ENCODE peak calls at places on chromosome 15, in six cellular contexts. B, T, O, K, C and W are unnamed samples. For H3K27me3 and H3K4me1, the result is how much of the 10 kb centered on the place peaks cover.

GRCh38 chr15:28861031-28861534 is 12.6 kb upstream of the GOLGA6L7 start:
- DNase-seq in C (no peak), B (no peak), O (no peak), K (no peak), T (peak), W (no peak)

GRCh38 chr15:95134306-95135100 is 903.1 kb downstream of the MCTP2 start:
- DNase-seq in K (no peak), O (no peak), T (no peak), B (no peak), C (no peak), W (no peak)

GRCh38 chr15:60328852-60329443 is 68.8 kb downstream of the ANXA2 start:
- DNase-seq in B (no peak), K (peak), C (peak), T (peak), O (peak), W (peak)

GRCh38 chr15:62059818-62060115 is 480 bp downstream of the VPS13C start:
- DNase-seq in C (peak), T (no peak), B (peak), O (no peak), K (peak), W (peak)

GRCh38 chr15:79956354-79956939 is 14.5 kb downstream of the BCL2A1 start:
- DNase-seq in K (no peak), C (no peak), T (no peak), O (no peak), B (no peak), W (no peak)

GRCh38 chr15:71252036-71252898 is 137.0 kb downstream of the THSD4 start:
- DNase-seq in C (no peak), K (no peak), B (no peak), O (no peak), T (no peak), W (no peak)

GRCh38 chr15:82532383-82532990 is 7.8 kb downstream of the RPS17 start:
- DNase-seq in T (no peak), B (no peak), O (no peak), C (no peak), K (no peak), W (no peak)

GRCh38 chr15:40736575-40736974 is 18.5 kb downstream of the RMDN3 start:
- DNase-seq in C (no peak), T (no peak), O (no peak), B (no peak), K (no peak), W (no peak)

GRCh38 chr15:79769081-79769481 is 127.7 kb downstream of the MTHFS start:
- DNase-seq in T (peak), K (no peak), B (no peak), C (no peak), O (no peak), W (no peak)

GRCh38 chr15:63276342-63277043 is 912 bp upstream of the APH1B start:
- DNase-seq in C (no peak), K (no peak), B (no peak), O (no peak), T (no peak), W (no peak)

GRCh38 chr15:35141743-35142356 is 56.8 kb upstream of the NANOGP8 start:
- DNase-seq in B (no peak), K (no peak), C (no peak), O (no peak), T (no peak), W (no peak)

GRCh38 chr15:66698318-66698961 is 3.6 kb upstream of the SMAD6 start:
- DNase-seq in B (no peak), C (peak), K (peak), O (peak), T (peak), W (no peak)

GRCh38 chr15:88695595-88696186 is 56.9 kb downstream of the ISG20 start:
- DNase-seq in T (no peak), C (no peak), O (no peak), B (no peak), K (no peak), W (no peak)

GRCh38 chr15:70140543-70141375 is 43.0 kb upstream of the TLE3 start:
- DNase-seq in C (peak), T (peak), O (no peak), K (peak), B (peak), W (no peak)

GRCh38 chr15:95615436-95615835 is 715.1 kb upstream of the NR2F2 start:
- DNase-seq in K (no peak), B (no peak), C (no peak), T (no peak), O (no peak), W (no peak)

GRCh38 chr15:98413973-98414546 is 234.3 kb upstream of the IGF1R start:
- DNase-seq in B (no peak), K (no peak), T (no peak), C (no peak), O (no peak), W (no peak)

GRCh38 chr15:48358681-48359152 is 27.5 kb downstream of the DUT start:
- DNase-seq in T (no peak), O (no peak), K (no peak), B (no peak), C (no peak), W (no peak)

GRCh38 chr15:60972301-60972700 is 256.8 kb downstream of the RORA start:
- DNase-seq in T (no peak), B (no peak), C (no peak), K (no peak), O (no peak), W (no peak)

GRCh38 chr15:70290708-70291107 is 193.0 kb upstream of the TLE3 start:
- DNase-seq in C (no peak), T (no peak), K (no peak), O (no peak), B (no peak), W (no peak)

GRCh38 chr15:62344806-62345539 is 179.9 kb upstream of the C2CD4B start:
- DNase-seq in O (peak), K (peak), T (peak), B (peak), C (peak), W (peak)

GRCh38 chr15:41894791-41895463 is 1.1 kb upstream of the SPTBN5 start:
- DNase-seq in K (peak), C (no peak), T (peak), B (peak), O (no peak), W (peak)

GRCh38 chr15:81338422-81339007 is 14.6 kb upstream of the STARD5 start:
- DNase-seq in C (no peak), O (no peak), K (no peak), B (no peak), T (no peak), W (no peak)

GRCh38 chr15:57592426-57592825 is 722 bp downstream of the MYZAP start:
- DNase-seq in O (no peak), T (no peak), C (no peak), B (no peak), K (no peak), W (no peak)

GRCh38 chr15:52499506-52499905 is 29.2 kb downstream of the MYO5A start:
- DNase-seq in K (no peak), O (no peak), T (no peak), B (no peak), C (no peak), W (no peak)

GRCh38 chr15:65081758-65082157 is 5.2 kb downstream of the KBTBD13 start:
- DNase-seq in C (no peak), O (no peak), B (no peak), K (no peak), T (no peak), W (no peak)
- H3K27me3 ChIP-seq in C (under half), O (half or more), B (under half), K (under half), T (under half), W (under half)

GRCh38 chr15:50879016-50879415 is 29.5 kb upstream of the AP4E1 start:
- DNase-seq in T (no peak), K (no peak), C (peak), B (no peak), O (no peak), W (no peak)
- H3K4me1 ChIP-seq in T (under half), K (under half), C (under half), B (under half), O (under half), W (under half)

GRCh38 chr15:92582206-92582605 is 73.4 kb downstream of the FAM174B start:
- DNase-seq in O (no peak), B (no peak), C (no peak), T (no peak), K (no peak), W (no peak)

GRCh38 chr15:92586383-92586910 is 69.1 kb downstream of the FAM174B start:
- DNase-seq in C (no peak), O (no peak), K (no peak), B (no peak), T (no peak), W (no peak)

GRCh38 chr15:92586930-92587329 is 68.6 kb downstream of the FAM174B start:
- DNase-seq in T (no peak), B (no peak), O (no peak), K (no peak), C (no peak), W (no peak)

GRCh38 chr15:92583311-92584034 is 72.1 kb downstream of the FAM174B start:
- DNase-seq in K (no peak), O (no peak), C (no peak), B (no peak), T (no peak), W (no peak)

DNA sequence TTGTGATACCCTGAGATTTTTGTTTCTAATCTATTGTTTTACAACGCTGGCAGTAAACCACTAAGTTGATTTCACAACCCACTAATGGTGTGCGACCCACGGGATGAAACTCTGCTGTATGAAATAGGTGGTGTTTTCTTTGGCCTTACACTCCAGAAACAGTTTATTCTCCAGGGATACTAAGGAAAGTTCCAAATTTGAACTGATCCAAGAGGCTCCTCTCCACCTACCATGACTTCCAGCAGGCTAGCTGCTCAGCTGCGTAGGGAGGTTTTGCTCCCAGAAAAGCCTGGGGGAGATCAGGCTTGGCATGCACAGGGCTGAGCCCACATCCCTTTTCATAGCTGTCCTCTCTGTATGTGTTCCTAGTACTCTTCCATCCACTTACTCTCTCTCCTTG is 71.5 kb downstream of the FAM174B start:
- DNase-seq in T (no peak), B (no peak), K (no peak), O (no peak), C (no peak), W (no peak)
- H3K27me3 ChIP-seq in T (under half), B (under half), K (under half), O (under half), C (under half), W (under half)

DNA sequence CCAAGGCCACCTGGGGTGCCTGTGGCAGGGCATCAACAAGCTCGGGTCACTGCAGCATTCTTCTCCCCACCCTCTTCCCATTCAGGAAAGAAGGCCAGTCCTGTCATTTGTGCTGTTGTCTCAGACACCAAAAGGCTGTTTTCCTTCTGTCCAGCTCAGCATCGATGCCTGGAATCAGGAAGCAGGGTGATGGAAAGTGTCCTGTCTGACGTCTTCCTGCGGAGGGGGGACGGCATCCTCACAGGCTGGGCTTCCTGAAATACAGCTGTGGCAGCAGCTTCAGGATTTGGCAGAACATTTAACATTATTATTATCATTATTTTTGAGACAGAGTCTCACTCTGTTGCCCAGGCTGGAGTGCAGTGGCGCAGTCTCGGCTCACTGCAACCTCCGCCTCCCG is 33.0 kb upstream of the ANKDD1A start:
- DNase-seq in O (no peak), C (no peak), T (no peak), B (no peak), K (no peak), W (no peak)
- H3K4me1 ChIP-seq in O (under half), C (under half), T (under half), B (under half), K (under half), W (under half)

DNA sequence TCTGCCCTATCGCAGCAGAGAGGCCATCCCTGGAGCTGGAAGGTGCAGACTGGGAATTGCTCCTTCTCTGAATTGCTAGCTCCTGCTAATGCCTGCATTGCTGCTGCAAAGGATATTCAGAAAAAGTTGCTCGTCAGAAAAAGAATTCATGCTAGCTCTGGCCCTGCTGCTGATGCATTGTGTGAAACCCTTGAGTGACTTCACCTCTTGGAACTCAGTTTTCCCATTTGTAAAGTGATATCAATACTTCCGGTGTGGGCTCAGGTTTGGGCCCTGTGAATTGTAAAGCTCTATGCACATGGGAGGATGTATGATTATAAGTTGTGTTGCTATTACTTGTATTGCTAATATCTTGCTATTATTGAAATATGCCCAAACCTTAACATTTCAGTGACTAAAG is 11.4 kb downstream of the SQOR start:
- DNase-seq in T (no peak), O (no peak), C (no peak), B (no peak), K (no peak), W (no peak)
- H3K27me3 ChIP-seq in T (under half), O (under half), C (under half), B (under half), K (under half), W (under half)

DNA sequence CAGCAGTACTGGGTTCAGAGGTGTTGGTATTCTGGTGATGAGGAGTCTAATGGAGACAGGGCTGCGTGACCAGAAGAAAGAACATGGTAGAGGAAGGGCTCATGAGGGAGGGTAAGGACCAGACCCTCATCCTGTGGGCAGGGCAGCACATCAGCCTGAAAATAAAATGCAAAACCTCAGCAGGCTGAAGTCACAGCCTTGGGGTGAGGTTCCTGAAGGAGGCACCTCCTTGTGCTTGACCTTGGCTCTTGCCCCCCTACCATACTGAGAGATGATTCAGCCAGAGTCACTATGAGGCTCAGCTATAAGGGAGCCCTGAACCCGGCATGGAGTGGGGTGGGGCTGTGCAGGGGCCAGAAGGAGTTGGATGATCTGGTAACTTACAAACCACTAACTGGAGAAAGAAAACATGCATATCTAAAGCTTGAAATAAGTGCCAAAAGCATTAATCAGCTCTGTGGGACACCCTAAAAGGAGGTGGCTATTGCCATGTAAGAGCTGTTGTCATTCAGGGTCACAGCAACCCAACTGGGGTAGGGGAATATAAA is 60.2 kb downstream of the CORO2B start:
- DNase-seq in T (no peak), K (no peak), C (no peak), B (no peak), O (no peak), W (no peak)
- H3K4me1 ChIP-seq in T (under half), K (under half), C (under half), B (under half), O (under half), W (under half)

GRCh38 chr15:74732846-74733245 is 7.5 kb upstream of the CYP1A1 start:
- DNase-seq in C (no peak), O (no peak), B (no peak), T (no peak), K (no peak), W (no peak)
- H3K27me3 ChIP-seq in C (half or more), O (half or more), B (under half), T (under half), K (under half), W (under half)

DNA sequence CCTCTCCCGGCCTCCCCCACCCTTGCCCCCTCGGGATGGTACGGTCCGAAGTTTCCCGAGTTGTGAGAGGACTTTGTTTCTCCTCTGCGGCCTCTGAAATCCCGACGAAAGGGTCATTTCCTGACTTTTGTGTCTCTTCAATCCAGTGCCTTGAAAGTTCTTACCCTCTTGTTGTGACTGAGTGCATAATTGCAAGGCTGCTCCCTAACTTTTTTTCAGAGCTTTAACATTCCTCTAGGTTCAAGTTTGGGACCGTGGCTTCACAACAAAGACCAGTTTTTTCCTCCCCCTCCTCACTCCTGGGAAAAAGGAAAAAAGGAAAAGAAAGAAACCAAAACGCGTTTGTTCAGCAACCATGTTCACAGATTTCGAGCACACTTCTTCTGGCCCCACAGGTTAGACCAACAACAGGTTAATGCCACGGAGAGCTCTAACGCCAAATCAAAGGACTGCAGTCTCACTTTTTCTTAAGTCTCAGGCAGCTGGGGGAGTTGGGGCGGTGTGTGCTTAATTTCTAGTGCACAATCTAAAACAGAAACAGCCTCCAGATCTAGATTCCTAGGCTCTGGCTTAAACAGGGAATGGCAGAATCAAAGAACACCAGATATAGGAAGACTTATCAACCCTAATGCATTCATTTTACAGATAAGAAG is 139.0 kb downstream of the TMCO5A start:
- DNase-seq in C (peak), K (peak), T (peak), O (peak), B (no peak), W (no peak)
- H3K4me1 ChIP-seq in C (half or more), K (under half), T (under half), O (half or more), B (under half), W (under half)

GRCh38 chr15:33746203-33746602 is 222.1 kb upstream of the CHRM5 start:
- DNase-seq in T (no peak), K (no peak), B (no peak), C (no peak), O (no peak), W (no peak)
- H3K27me3 ChIP-seq in T (under half), K (under half), B (under half), C (under half), O (under half), W (under half)

GRCh38 chr15:90058308-90058707 is 44.0 kb downstream of the IDH2 start:
- DNase-seq in B (no peak), T (no peak), K (no peak), C (peak), O (no peak), W (no peak)

GRCh38 chr15:90062729-90063684 is 39.3 kb downstream of the IDH2 start:
- DNase-seq in K (peak), C (no peak), B (no peak), T (no peak), O (no peak), W (no peak)

GRCh38 chr15:90062023-90062728 is 40.1 kb downstream of the IDH2 start:
- DNase-seq in K (peak), C (no peak), T (peak), O (peak), B (peak), W (peak)

GRCh38 chr15:90059208-90059985 is 42.9 kb downstream of the IDH2 start:
- DNase-seq in C (peak), B (peak), T (peak), O (no peak), K (peak), W (peak)

GRCh38 chr15:90060797-90061196 is 41.5 kb downstream of the IDH2 start:
- DNase-seq in B (no peak), O (no peak), C (no peak), K (no peak), T (no peak), W (no peak)
- H3K4me1 ChIP-seq in B (under half), O (under half), C (under half), K (half or more), T (under half), W (under half)